ENCODE peak calls at places on chromosomes 6 and 20, in eight cellular contexts. J is prostate gland; Z is tibial artery; R is DND-41; Y is naive thymus-derived CD4-positive, alpha-beta T cell; C is uterus; W is pancreas; E is endodermal cell. O is an unnamed sample. For H3K36me3 and H3K4me1, the result is how much of the 10 kb centered on the place peaks cover.

GRCh38 chr20:48360338-48360698 is 467.5 kb downstream of the PREX1 start:
- DNase-seq in J (no peak), Z (no peak), R (no peak), Y (no peak), C (no peak), W (no peak), E (no peak), O (no peak)

GRCh38 chr6:41119508-41119907 is 34.6 kb downstream of the TREML1 start:
- DNase-seq in J (no peak), Z (no peak), R (no peak), Y (no peak), C (no peak), W (no peak), E (no peak), O (no peak)

GRCh38 chr6:74870403-74870802 is 335.4 kb downstream of the COL12A1 start:
- DNase-seq in J (no peak), Z (no peak), R (no peak), Y (no peak), C (no peak), W (no peak), E (no peak), O (no peak)

GRCh38 chr6:128731249-128732165 is 151.4 kb upstream of the LAMA2 start:
- DNase-seq in J (no peak), Z (no peak), R (no peak), Y (no peak), C (no peak), W (no peak), E (peak), O (no peak)

GRCh38 chr6:113763883-113764282 is 93.3 kb upstream of the MARCKS start:
- DNase-seq in J (no peak), Z (no peak), R (no peak), Y (no peak), C (no peak), W (no peak), E (peak), O (no peak)

GRCh38 chr6:70538364-70538763 is 28.4 kb upstream of the SDHAF4 start:
- DNase-seq in J (no peak), Z (no peak), R (no peak), Y (no peak), C (no peak), W (no peak), E (no peak), O (no peak)

GRCh38 chr6:114194362-114195343 is 148.2 kb downstream of the HS3ST5 start:
- DNase-seq in J (no peak), Z (peak), R (peak), Y (no peak), C (no peak), W (no peak), E (no peak), O (no peak)

GRCh38 chr20:51731771-51732453 is 36.3 kb downstream of the ATP9A start:
- DNase-seq in J (no peak), Z (no peak), R (no peak), Y (no peak), C (no peak), W (no peak), E (no peak), O (no peak)

GRCh38 chr20:32907886-32908285 is 49.2 kb downstream of the EFCAB8 start:
- DNase-seq in J (no peak), Z (no peak), R (no peak), Y (no peak), C (no peak), W (no peak), E (peak), O (no peak)
- H3K36me3 ChIP-seq in J (under half), Z (under half), R (under half), Y (under half), C (under half), W (under half), E (under half), O (under half)

GRCh38 chr6:104558746-104559145 is 301.0 kb downstream of the HACE1 start:
- DNase-seq in J (no peak), Z (no peak), R (no peak), Y (no peak), C (no peak), W (no peak), E (no peak), O (no peak)
- H3K27ac ChIP-seq in J (no peak), Z (no peak), R (no peak), Y (no peak), C (no peak), W (no peak), E (no peak), O (no peak)

GRCh38 chr20:24194133-24194532 is 205.6 kb upstream of the GGTLC1 start:
- DNase-seq in J (no peak), Z (no peak), R (no peak), Y (no peak), C (no peak), W (no peak), E (no peak), O (no peak)

GRCh38 chr20:24199493-24199892 is 210.9 kb upstream of the GGTLC1 start:
- DNase-seq in J (no peak), Z (no peak), R (no peak), Y (no peak), C (no peak), W (no peak), E (no peak), O (no peak)
- H3K4me1 ChIP-seq in J (under half), Z (under half), R (under half), Y (under half), C (under half), W (under half), E (under half), O (under half)

GRCh38 chr20:56393653-56394052 is 1.2 kb downstream of the CSTF1 start:
- DNase-seq in J (no peak), Z (no peak), R (no peak), Y (no peak), C (no peak), W (no peak), E (no peak), O (no peak)
- H3K36me3 ChIP-seq in J (under half), Z (under half), R (half or more), Y (under half), C (under half), W (under half), E (half or more), O (under half)

DNA sequence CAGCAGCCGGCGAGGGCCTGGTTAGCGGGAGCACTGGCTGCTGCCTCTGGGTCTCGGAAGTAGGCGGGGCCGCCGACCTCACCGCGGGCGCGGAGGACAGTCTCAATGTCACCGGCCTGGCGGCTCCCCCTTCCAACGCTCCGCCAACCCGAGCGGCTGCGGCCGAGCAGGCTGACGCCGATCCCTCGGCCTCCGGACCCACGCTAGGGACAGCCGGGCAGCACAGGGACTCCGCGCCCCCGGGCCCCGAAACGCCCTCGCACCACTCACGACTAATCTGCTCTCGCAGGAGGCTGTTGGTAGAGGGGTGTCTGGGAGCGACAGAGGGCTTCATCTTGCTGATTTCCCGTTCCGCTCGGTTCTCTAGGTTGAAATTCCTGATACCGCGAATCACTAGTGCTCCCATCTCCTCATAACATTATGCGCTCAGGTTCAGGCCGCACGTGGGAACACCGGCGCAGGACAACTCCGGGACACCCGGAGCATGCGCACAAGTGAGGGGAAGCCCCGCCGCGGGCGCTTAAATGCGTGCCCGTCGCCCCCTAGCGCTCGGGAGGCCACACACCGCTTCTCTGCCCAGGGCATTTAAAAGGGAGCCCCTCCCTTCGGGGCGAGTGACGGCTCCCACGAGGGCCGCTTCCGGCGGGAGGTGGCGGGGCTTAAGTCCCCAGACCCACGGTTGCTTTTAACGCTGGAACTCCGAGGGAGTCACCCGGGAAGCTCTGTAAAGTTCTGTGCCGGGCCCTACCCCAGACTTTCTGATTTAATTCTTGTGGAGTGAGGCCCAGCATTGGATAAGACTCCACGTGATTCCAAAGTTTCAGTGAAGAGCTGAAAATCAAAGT is at the start of gene NDUFAF4:
- DNase-seq in J (peak), Z (peak), R (peak), Y (peak), C (peak), W (peak), E (peak), O (peak)
- H3K27ac ChIP-seq in J (peak), Z (peak), R (peak), Y (peak), C (peak), W (peak), E (peak), O (peak)

O was measured in effector memory CD4-positive, alpha-beta T cell.